ENCODE peak calls at places on chromosomes 13 and 19, in five cellular contexts. L is PC-3, P is osteoblast, Z is dorsolateral prefrontal cortex, C is cardiac fibroblast. U is an unnamed sample.

GRCh38 chr13:64083811-64084210 is 2668.2 kb upstream of the PCDH20 start:
- DNase-seq in L (no peak), P (no peak), C (no peak), Z (no peak), U (no peak)

GRCh38 chr19:45640849-45641273 is 1.7 kb upstream of the EML2 start:
- DNase-seq in P (no peak), C (no peak), Z (no peak), L (peak), U (no peak)

GRCh38 chr13:48950507-48950886 is 25.2 kb upstream of the FNDC3A start:
- DNase-seq in C (no peak), P (no peak), Z (no peak), L (peak), U (no peak)

GRCh38 chr19:1302534-1303239 is 17.0 kb downstream of the EFNA2 start:
- DNase-seq in C (no peak), Z (peak), P (no peak), L (no peak), U (peak)

GRCh38 chr19:15248106-15248505 is 15.9 kb upstream of the EPHX3 start:
- DNase-seq in C (no peak), Z (no peak), L (no peak), P (peak), U (no peak)

GRCh38 chr13:89571676-89572075 is 1775.8 kb upstream of the MIR17HG start:
- DNase-seq in Z (no peak), C (no peak), P (no peak), L (no peak), U (no peak)

GRCh38 chr13:74102691-74103090 is 31.5 kb downstream of the KLF12 start:
- DNase-seq in Z (no peak), L (no peak), P (no peak), C (no peak), U (no peak)

GRCh38 chr13:29924482-29924884 is 74.1 kb upstream of the UBL3 start:
- DNase-seq in P (peak), L (peak), Z (no peak), C (peak), U (no peak)

GRCh38 chr13:72781461-72782439 is at the start of the genes DIS3 and PIBF1:
- DNase-seq in C (peak), Z (peak), L (peak), P (peak), U (peak)

DNA sequence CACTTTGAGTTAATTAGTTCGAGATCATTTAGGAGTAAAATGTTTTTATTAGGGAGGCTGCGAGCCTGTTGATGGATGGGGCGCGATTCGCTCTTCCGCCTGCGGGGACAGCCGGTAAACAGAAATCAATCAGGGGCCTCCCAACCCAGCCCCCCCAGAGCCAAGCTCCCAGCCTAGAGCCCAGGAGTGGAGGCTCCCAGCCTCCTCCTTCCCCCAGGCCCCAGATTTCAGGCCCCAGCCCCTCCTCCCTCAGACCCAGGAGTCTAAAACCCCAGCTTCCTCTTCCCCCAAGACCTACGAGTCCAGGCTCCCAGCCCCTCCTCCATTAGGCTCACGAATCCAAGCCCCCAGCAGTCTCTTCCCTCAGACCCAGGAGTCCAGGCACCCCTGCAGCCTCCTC is 9.7 kb upstream of the ERFL start:
- DNase-seq in L (no peak), Z (no peak), P (peak), C (no peak), U (no peak)
- TF ChIP-seq CTCF in L (no peak), Z (no peak), P (peak), C (no peak), U (no peak)

GRCh38 chr19:35959968-35960320 is 23.8 kb downstream of the LRFN3 start:
- DNase-seq in L (no peak), C (no peak), P (peak), Z (no peak), U (no peak)

GRCh38 chr19:35958660-35959039 is 22.5 kb downstream of the LRFN3 start:
- DNase-seq in C (no peak), P (no peak), Z (no peak), L (no peak), U (no peak)

GRCh38 chr19:35955881-35956634 is 19.9 kb downstream of the LRFN3 start:
- DNase-seq in C (no peak), L (no peak), Z (no peak), P (peak), U (no peak)

GRCh38 chr19:35960432-35960972 is 24.3 kb downstream of the LRFN3 start:
- DNase-seq in C (no peak), Z (no peak), L (no peak), P (peak), U (no peak)

DNA sequence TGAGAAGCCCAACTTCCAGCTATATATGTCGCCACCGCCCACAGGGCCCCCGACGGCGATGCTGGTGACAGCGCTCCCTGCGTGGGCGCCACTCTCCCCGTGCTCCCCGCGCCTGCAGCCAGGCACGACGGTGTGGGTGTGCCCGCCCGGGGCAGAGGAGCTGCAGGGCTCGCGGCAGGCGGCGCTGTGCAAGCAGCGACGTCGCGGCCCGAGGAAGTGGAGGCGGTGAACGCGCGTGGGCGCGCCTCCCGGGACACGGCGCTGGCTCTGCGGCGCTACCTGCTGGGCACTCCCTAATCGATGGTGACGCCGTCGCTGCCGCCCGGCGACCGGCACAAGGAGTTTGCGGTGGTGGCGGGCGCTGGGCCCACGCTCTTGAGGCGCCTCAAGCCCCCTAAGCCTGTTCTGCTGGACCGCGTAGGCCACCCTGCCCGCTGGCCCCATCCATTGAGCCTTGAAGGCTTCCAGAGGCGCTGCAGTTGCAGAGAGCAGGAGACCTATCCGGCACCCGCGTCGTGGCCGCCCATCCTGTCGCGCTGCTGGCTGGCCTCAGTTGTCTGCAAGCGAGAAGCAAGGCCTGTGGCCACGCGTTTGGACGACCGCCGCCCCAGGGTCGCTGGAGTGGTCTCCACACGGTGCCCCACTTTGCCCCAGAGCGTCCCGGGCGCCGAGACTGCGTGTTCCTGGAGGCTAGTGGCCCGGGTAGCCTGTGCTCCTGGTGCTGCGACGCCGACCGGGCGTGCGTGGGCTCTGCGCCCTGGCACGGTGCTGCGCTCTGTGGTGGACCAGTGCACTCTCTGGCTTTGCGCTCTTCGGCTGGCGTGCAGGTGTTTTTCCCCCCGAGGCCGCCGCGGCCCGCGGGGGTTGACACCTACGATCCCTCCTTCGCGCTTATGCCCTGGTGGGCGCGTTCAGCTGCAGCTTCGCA is 23.1 kb downstream of the LRFN3 start:
- DNase-seq in C (peak), L (no peak), P (peak), Z (peak), U (no peak)
- TF ChIP-seq CTCF in C (no peak), L (no peak), P (no peak), Z (peak), U (peak)

DNA sequence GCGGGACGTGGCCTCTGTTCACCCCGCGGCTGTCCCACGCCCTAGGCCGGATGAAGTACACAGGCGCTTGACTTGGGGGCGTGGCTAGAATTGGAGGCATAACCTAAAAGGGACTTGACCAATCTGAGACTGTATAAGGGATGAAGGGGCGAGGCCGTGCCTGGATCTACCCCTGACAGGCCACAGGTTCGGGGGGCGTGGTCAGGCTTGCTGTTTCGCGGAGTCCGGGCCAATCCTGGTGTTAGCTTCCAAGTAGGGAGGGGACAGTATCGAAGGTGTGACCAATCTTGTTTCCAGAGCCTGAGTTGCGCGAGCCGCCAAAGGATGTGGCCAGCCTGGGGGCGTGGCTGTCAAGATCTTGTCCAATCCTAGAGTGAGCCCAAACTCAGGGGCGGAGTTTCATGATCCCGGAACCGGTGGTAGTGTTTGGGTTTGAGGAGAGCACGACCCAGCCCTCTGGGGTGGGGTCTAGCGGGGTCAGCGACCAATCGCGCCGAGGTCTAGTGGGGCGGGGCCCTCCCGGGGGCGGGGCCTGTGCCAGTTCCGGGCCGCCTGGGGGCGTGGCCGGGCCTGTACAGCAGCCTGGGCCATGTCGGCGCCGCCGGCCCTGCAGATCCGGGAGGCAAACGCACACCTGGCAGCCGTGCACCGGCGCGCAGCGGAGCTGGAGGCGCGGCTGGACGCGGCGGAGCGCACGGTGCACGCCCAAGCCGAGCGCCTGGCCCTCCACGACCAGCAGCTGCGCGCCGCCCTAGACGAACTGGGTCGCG is at the start of gene VMAC:
- DNase-seq in C (peak), Z (peak), L (peak), P (peak), U (peak)
- TF ChIP-seq CTCF in C (no peak), Z (peak), L (no peak), P (no peak), U (no peak)

GRCh38 chr13:61466280-61466679 is 50.6 kb upstream of the PCDH20 start:
- DNase-seq in C (no peak), P (no peak), Z (no peak), L (peak), U (no peak)
- TF ChIP-seq CTCF in C (no peak), P (no peak), Z (no peak), L (peak), U (peak)

GRCh38 chr13:95931300-95932025 is 121.7 kb downstream of the UGGT2 start:
- DNase-seq in P (no peak), L (no peak), Z (no peak), C (no peak), U (no peak)

GRCh38 chr13:95924389-95924994 is 128.7 kb downstream of the UGGT2 start:
- DNase-seq in C (peak), Z (no peak), P (peak), L (peak), U (no peak)

GRCh38 chr13:95926231-95926630 is 127.0 kb downstream of the UGGT2 start:
- DNase-seq in L (no peak), P (peak), Z (no peak), C (no peak), U (no peak)

GRCh38 chr13:95929430-95929829 is 123.8 kb downstream of the UGGT2 start:
- DNase-seq in L (no peak), P (no peak), C (no peak), Z (no peak), U (no peak)
- TF ChIP-seq CTCF in L (no peak), P (no peak), C (no peak), Z (no peak), U (no peak)

GRCh38 chr19:13082192-13083007 is 20.3 kb downstream of the LYL1 start:
- DNase-seq in P (peak), C (peak), Z (no peak), L (peak), U (no peak)
- TF ChIP-seq CTCF in P (peak), C (peak), Z (peak), L (peak), U (peak)

DNA sequence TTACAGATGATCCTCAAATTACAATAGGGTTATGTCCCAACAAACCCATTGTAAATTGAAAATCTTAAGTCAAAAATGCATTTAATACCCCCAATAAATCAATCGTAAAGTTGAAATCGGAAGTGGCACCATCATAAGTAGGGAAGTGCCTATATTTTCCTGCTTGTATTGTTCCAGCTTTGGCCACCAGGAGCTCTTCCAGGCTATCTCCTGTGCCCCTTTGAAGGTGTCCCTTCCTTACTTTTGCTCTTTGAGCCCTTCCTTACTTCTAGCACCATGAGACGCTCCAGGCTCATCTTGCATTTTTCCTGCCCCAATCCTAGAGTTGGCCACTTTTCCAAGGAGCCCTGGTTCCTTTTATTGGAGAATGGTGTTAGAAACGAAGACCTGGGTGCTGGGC is 163.0 kb upstream of the TSC22D1 start:
- DNase-seq in L (no peak), P (no peak), C (no peak), Z (no peak), U (no peak)
- TF ChIP-seq CTCF in L (no peak), P (peak), C (peak), Z (no peak), U (no peak)

GRCh38 chr19:6734096-6734696 is 3.2 kb downstream of the GPR108 start:
- DNase-seq in L (no peak), C (no peak), P (no peak), Z (no peak), U (no peak)

GRCh38 chr19:6731822-6732221 is 5.6 kb downstream of the GPR108 start:
- DNase-seq in L (no peak), P (peak), Z (no peak), C (no peak), U (no peak)

GRCh38 chr19:6732803-6733337 is 4.5 kb downstream of the GPR108 start:
- DNase-seq in P (peak), C (no peak), L (no peak), Z (no peak), U (no peak)

GRCh38 chr19:6735181-6735891 is 2.0 kb downstream of the GPR108 start:
- DNase-seq in L (no peak), Z (no peak), C (no peak), P (peak), U (no peak)

GRCh38 chr19:6733338-6734095 is 3.9 kb downstream of the GPR108 start:
- DNase-seq in L (no peak), P (peak), C (no peak), Z (no peak), U (no peak)
- TF ChIP-seq CTCF in L (peak), P (peak), C (peak), Z (peak), U (peak)

GRCh38 chr13:108220042-108220441 is 1.9 kb downstream of the ABHD13 start:
- DNase-seq in L (peak), P (no peak), Z (no peak), C (no peak), U (no peak)
- TF ChIP-seq CTCF in L (peak), P (no peak), Z (no peak), C (no peak), U (no peak)

GRCh38 chr13:99610702-99611289 is 109.5 kb downstream of the TM9SF2 start:
- DNase-seq in Z (no peak), P (no peak), L (no peak), C (no peak), U (no peak)

GRCh38 chr13:99619207-99619606 is 117.9 kb downstream of the TM9SF2 start:
- DNase-seq in P (no peak), Z (no peak), C (no peak), L (no peak), U (no peak)

GRCh38 chr13:99617474-99618255 is 116.4 kb downstream of the TM9SF2 start:
- DNase-seq in Z (peak), C (peak), P (no peak), L (peak), U (peak)

DNA sequence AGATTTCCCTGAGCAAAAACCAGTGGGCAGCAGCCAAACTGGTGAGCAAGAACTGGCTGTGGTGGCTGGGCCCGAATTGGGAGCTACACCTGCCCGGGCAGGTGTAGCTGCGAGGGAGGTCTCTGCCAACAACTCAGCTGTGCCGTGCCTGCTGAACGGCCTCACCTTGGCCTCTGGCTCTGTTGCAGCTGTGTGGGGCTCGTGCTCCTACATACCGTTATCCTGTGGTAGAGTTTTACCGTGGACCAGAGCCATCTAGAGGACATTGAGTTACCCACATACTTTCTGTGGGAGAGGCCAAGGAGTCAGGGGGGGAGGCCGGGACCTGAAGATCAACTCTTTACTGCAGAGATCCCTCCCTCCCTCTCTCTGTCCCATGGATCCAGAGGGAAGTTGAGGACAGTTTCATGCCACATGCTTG is 113.2 kb downstream of the TM9SF2 start:
- DNase-seq in P (peak), C (peak), Z (no peak), L (no peak), U (no peak)
- TF ChIP-seq CTCF in P (peak), C (peak), Z (no peak), L (no peak), U (peak)

U was measured in neural crest cell.